ENCODE peak calls at places on chromosomes 1 and 21, in eight cellular contexts. H is psoas muscle, B is left ventricle myocardium inferior, M is mammary epithelial cell, C is endodermal cell, L is sigmoid colon, P is right lobe of liver, Y is suprapubic skin. T is an unnamed sample. For H3K9me3 and H3K4me1, the result is how much of the 10 kb centered on the place peaks cover.

GRCh38 chr21:44301093-44301492 is 1.2 kb downstream of the PFKL start:
- DNase-seq in B (no peak), L (no peak), P (no peak), C (no peak), H (no peak), M (no peak), Y (no peak), T (no peak)

GRCh38 chr1:235304549-235305451 is 23.2 kb downstream of the ARID4B start:
- DNase-seq in P (no peak), M (no peak), C (no peak), B (no peak), Y (no peak), H (no peak), L (no peak), T (peak)

GRCh38 chr1:176996455-176997090 is 167.9 kb downstream of the ASTN1 start:
- DNase-seq in P (no peak), B (no peak), Y (no peak), H (no peak), M (no peak), L (no peak), C (peak), T (no peak)

GRCh38 chr1:174519845-174520244 is 72.1 kb downstream of the GPR52 start:
- DNase-seq in H (no peak), Y (no peak), B (peak), M (no peak), L (no peak), P (no peak), C (no peak), T (no peak)

GRCh38 chr1:109782514-109782913 is 18.8 kb upstream of the EPS8L3 start:
- DNase-seq in M (no peak), H (peak), L (peak), B (peak), C (peak), P (peak), Y (peak), T (no peak)

GRCh38 chr1:160342520-160342919 is 530 bp downstream of the COPA start:
- DNase-seq in M (peak), Y (no peak), L (no peak), H (no peak), B (no peak), P (no peak), C (no peak), T (no peak)

GRCh38 chr1:24903011-24903461 is 27.0 kb downstream of the RUNX3 start:
- DNase-seq in Y (peak), M (no peak), H (no peak), P (peak), B (no peak), C (no peak), L (no peak), T (no peak)

GRCh38 chr1:214882621-214883020 is 199.9 kb upstream of the KCNK2 start:
- DNase-seq in L (no peak), C (no peak), Y (no peak), M (no peak), H (no peak), P (no peak), B (no peak), T (no peak)

GRCh38 chr1:203316626-203317093 is 11.3 kb downstream of the BTG2 start:
- DNase-seq in B (no peak), L (peak), Y (no peak), H (no peak), P (no peak), C (no peak), M (no peak), T (no peak)

GRCh38 chr1:187842406-187843165 is 1013.8 kb downstream of the PLA2G4A start:
- DNase-seq in H (no peak), B (no peak), M (peak), P (no peak), C (peak), Y (peak), L (no peak), T (no peak)

GRCh38 chr21:15631342-15631741 is 98.4 kb upstream of the USP25 start:
- DNase-seq in H (no peak), M (peak), P (no peak), B (no peak), L (no peak), C (no peak), Y (no peak), T (no peak)

GRCh38 chr1:172108494-172108893 is 267.2 kb downstream of the DNM3 start:
- DNase-seq in L (no peak), Y (no peak), M (peak), P (no peak), B (no peak), C (no peak), H (no peak), T (no peak)

GRCh38 chr1:183609313-183609712 is 19.1 kb upstream of the NCF2 start:
- DNase-seq in H (peak), C (peak), L (peak), B (peak), M (peak), P (no peak), Y (no peak), T (peak)

GRCh38 chr1:178532392-178532791 is 19.5 kb downstream of the TEX35 start:
- DNase-seq in P (peak), B (peak), M (peak), H (peak), C (peak), Y (peak), L (peak), T (peak)

GRCh38 chr1:53115403-53116306 is 26.8 kb downstream of the SLC1A7 start:
- DNase-seq in Y (no peak), M (no peak), B (no peak), H (peak), L (no peak), C (peak), P (no peak), T (peak)

GRCh38 chr1:188228623-188229022 is 1399.9 kb downstream of the PLA2G4A start:
- DNase-seq in L (no peak), Y (no peak), B (no peak), H (no peak), C (no peak), M (no peak), P (no peak), T (no peak)

GRCh38 chr1:75265792-75266191 is 131.6 kb downstream of the LHX8 start:
- DNase-seq in B (no peak), M (peak), P (no peak), H (no peak), C (no peak), Y (no peak), L (no peak), T (peak)

GRCh38 chr1:1035291-1035931 is 15.5 kb downstream of the AGRN start:
- DNase-seq in P (no peak), M (no peak), B (no peak), C (peak), H (no peak), Y (no peak), L (no peak), T (no peak)

GRCh38 chr1:1034438-1034759 is 14.5 kb downstream of the AGRN start:
- DNase-seq in M (no peak), B (no peak), H (no peak), Y (no peak), C (peak), L (no peak), P (no peak), T (no peak)

GRCh38 chr1:1033009-1033587 is 13.2 kb downstream of the AGRN start:
- DNase-seq in B (peak), H (peak), P (peak), L (peak), C (peak), M (no peak), Y (peak), T (peak)

GRCh38 chr1:1032428-1032827 is 12.5 kb downstream of the AGRN start:
- DNase-seq in H (no peak), C (peak), B (no peak), L (no peak), Y (no peak), M (no peak), P (no peak), T (no peak)

GRCh38 chr1:1033731-1034437 is 14.0 kb downstream of the AGRN start:
- DNase-seq in P (no peak), M (no peak), H (no peak), Y (no peak), L (no peak), B (no peak), C (peak), T (no peak)
- H3K4me3 ChIP-seq in P (no peak), M (no peak), H (peak), Y (peak), L (peak), B (peak), C (peak), T (peak)

GRCh38 chr21:26546698-26547097 is 26.4 kb downstream of the CYYR1 start:
- DNase-seq in B (peak), L (no peak), P (peak), H (no peak), C (no peak), Y (no peak), M (no peak), T (no peak)

DNA sequence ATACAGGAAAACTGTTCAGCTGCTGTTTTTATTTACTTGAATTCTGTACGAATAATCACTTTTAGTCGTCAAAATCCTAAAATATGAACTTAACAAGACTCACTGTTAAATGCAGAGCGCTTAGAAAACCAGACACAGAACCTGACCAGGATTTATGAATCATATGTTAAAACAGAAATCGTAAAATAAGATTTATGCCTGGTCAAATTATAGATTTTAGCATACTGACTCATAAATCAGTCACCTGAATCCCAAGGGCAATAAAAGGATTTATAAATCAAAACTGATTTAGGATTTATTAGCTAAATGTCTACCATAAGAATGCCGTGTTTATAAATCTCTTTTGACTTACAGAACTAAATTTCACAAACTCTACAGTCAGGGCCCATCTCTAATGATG is 28.9 kb downstream of the CYYR1 start:
- DNase-seq in B (no peak), L (no peak), Y (no peak), P (no peak), H (no peak), C (no peak), M (no peak), T (no peak)
- H3K9me3 ChIP-seq in B (under half), L (under half), Y (under half), P (under half), H (under half), C (under half), M (under half), T (under half)

GRCh38 chr1:205293350-205294074 is 28.0 kb downstream of the NUAK2 start:
- DNase-seq in M (no peak), P (no peak), H (no peak), L (no peak), B (no peak), Y (no peak), C (no peak), T (no peak)

GRCh38 chr1:205287723-205288122 is 33.8 kb downstream of the NUAK2 start:
- DNase-seq in P (no peak), Y (no peak), H (no peak), M (no peak), B (no peak), C (no peak), L (no peak), T (no peak)

GRCh38 chr1:205294175-205294913 is 27.2 kb downstream of the NUAK2 start:
- DNase-seq in C (peak), B (no peak), P (peak), H (no peak), M (peak), Y (no peak), L (no peak), T (peak)

GRCh38 chr1:205294914-205295310 is 26.6 kb downstream of the NUAK2 start:
- DNase-seq in L (no peak), P (no peak), H (no peak), B (no peak), Y (no peak), M (no peak), C (peak), T (no peak)

DNA sequence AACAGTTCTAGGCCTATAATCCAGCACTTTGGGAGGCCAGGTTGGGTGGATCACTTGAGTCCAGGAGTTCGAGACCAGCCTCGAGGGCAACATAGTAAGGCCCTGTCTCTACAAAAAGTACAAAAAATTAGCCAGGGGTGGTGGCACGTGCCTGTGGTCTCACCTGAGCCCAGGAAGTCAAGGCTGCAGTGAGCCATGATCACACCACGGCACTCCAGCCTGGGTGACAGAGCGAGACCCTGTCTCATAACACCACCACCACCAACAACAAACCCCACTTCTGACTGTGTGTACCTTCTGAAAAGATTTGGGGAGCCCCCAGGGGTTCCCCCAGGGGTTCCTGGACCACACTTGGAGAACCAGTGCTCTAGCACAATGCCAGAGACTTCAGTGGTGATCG is 30.0 kb downstream of the NUAK2 start:
- DNase-seq in M (no peak), C (no peak), H (no peak), P (no peak), L (no peak), Y (no peak), B (no peak), T (no peak)
- H3K4me1 ChIP-seq in M (under half), C (under half), H (under half), P (under half), L (under half), Y (under half), B (under half), T (under half)

GRCh38 chr1:147781056-147781471 is 20.7 kb upstream of the GJA5 start:
- DNase-seq in L (no peak), B (no peak), Y (no peak), H (no peak), C (peak), P (no peak), M (peak), T (no peak)

GRCh38 chr1:147787765-147788164 is 27.4 kb upstream of the GJA5 start:
- DNase-seq in M (no peak), H (no peak), L (no peak), B (no peak), P (no peak), C (no peak), Y (no peak), T (no peak)

GRCh38 chr1:147786536-147786935 is 26.1 kb upstream of the GJA5 start:
- DNase-seq in H (no peak), P (no peak), B (no peak), Y (no peak), C (no peak), L (no peak), M (no peak), T (no peak)

DNA sequence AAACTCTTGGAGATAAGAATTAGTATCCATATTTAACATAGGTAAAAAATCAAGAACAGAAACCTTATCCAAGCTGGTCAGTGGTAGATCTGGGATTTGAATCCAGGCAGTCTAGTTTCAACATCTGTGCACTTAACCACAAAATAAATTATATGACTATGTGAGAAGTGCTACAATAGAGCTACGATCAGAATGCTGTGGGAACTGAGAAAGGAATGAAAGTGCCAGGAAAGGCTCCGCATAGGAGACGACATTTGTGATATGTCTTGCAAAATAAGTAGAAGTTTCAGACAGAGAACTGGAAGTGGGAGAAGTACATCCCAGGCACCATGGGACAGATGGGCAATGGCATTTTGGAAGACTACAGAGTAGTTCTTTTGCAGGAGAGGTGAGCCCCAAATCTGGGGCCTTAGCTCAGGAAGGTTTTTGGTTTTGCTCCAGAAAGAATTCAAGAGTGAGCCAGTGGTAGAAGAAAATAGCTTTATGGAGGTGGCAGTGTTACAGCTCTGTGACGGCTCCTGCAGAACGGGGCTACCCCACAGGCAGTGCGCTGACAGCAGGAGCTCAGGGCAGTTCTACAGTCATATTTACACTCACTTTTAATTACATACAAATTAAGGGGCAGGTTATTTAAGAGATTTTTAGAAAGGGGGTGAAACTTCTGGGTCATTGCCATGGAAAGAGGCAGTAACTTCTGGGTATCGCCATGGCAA is 25.5 kb upstream of the GJA5 start:
- DNase-seq in C (no peak), P (no peak), H (no peak), B (no peak), L (no peak), M (no peak), Y (no peak), T (no peak)
- H3K4me3 ChIP-seq in C (no peak), P (no peak), H (no peak), B (no peak), L (no peak), M (no peak), Y (no peak), T (no peak)

GRCh38 chr21:30497065-30497464 is at the start of gene KRTAP19-4:
- DNase-seq in C (no peak), P (no peak), M (no peak), Y (no peak), H (no peak), B (no peak), L (no peak), T (no peak)

DNA sequence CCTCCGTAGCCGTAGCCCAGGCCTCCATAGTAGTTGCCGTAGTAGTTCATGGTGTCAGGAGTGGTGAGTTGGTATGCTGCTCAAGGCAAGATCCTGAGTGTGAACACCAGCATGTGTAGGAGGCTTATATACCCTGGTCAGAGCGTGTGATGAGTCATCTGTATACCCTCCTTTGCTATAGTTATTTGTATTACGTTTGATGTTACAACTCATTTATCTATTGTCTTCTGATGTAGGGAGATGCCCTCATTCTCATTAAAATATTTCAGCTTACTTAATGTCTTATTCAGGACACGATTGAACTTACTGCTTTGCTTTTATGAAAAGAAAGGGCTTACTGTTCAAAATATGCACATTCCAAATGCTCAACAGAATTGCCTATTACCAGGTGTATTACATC is at the start of gene KRTAP19-5:
- DNase-seq in M (no peak), B (no peak), P (no peak), Y (no peak), C (no peak), H (no peak), L (no peak), T (no peak)
- H3K9me3 ChIP-seq in M (under half), B (under half), P (under half), Y (under half), C (under half), H (under half), L (under half), T (under half)

GRCh38 chr1:26996024-26996423 is 2.5 kb downstream of the TRNP1 start:
- DNase-seq in L (no peak), C (peak), M (peak), P (no peak), H (no peak), Y (no peak), B (no peak), T (no peak)
- H3K4me1 ChIP-seq in L (half or more), C (under half), M (half or more), P (under half), H (under half), Y (half or more), B (half or more), T (under half)

T was measured in HAP-1.